ENCODE peak calls at places on chromosome 17, in ten cellular contexts. C is upper lobe of right lung; Y is uterus; Q is heart left ventricle; E is right lobe of liver; D is CD4-positive, CD25-positive, alpha-beta regulatory T cell; R is naive thymus-derived CD4-positive, alpha-beta T cell; V is heart right ventricle; H is effector memory CD4-positive, alpha-beta T cell; N is stomach. O is an unnamed sample.

GRCh38 chr17:39603304-39604016 is 4.3 kb downstream of the NEUROD2 start:
- DNase-seq in C (no peak), Y (no peak), Q (no peak), E (no peak), D (no peak), R (no peak), V (no peak), H (no peak), N (no peak), O (no peak)

GRCh38 chr17:71959129-71959528 is 161.7 kb upstream of the SOX9 start:
- DNase-seq in C (no peak), Y (no peak), Q (no peak), E (no peak), D (no peak), R (no peak), V (no peak), H (no peak), N (no peak), O (no peak)

GRCh38 chr17:35866356-35866950 is 2.2 kb downstream of the HEATR9 start:
- DNase-seq in C (no peak), Y (no peak), Q (no peak), E (no peak), D (no peak), R (no peak), V (no peak), H (no peak), N (no peak), O (no peak)

GRCh38 chr17:63116228-63116627 is 150.2 kb downstream of the TANC2 start:
- DNase-seq in C (no peak), Y (no peak), Q (no peak), E (no peak), D (no peak), R (no peak), V (no peak), H (no peak), N (no peak), O (no peak)

GRCh38 chr17:19409509-19409908 is 1.5 kb upstream of the RNF112 start:
- DNase-seq in C (no peak), Y (no peak), Q (no peak), E (no peak), D (no peak), R (no peak), V (no peak), H (no peak), N (no peak), O (no peak)

GRCh38 chr17:8785547-8786412 is 13.4 kb downstream of the MFSD6L start:
- DNase-seq in C (peak; percentile 88), Y (peak; percentile 68), Q (peak; percentile 81), E (peak; percentile 73), D (peak; percentile 20), R (peak; percentile 53), V (peak; percentile 83), H (peak; percentile 40), N (peak; percentile 79), O (peak; percentile 39)

GRCh38 chr17:80475949-80476876 is at the start of gene NPTX1:
- DNase-seq in C (no peak), Y (no peak), Q (no peak), E (no peak), D (no peak), R (peak; percentile 24), V (no peak), H (no peak), N (no peak), O (peak; percentile 15)

GRCh38 chr17:68142595-68142994 is 105.2 kb upstream of the AMZ2 start:
- DNase-seq in C (no peak), Y (no peak), Q (no peak), E (no peak), D (no peak), R (no peak), V (no peak), H (no peak), N (no peak), O (no peak)

GRCh38 chr17:34370997-34371395 is 8.0 kb upstream of the CCL1 start:
- DNase-seq in C (no peak), Y (no peak), Q (no peak), E (no peak), D (no peak), R (no peak), V (no peak), H (no peak), N (no peak), O (no peak)

GRCh38 chr17:63911657-63912100 is 621 bp upstream of the CSHL1 start:
- DNase-seq in C (peak; percentile 51), Y (peak; percentile 31), Q (peak; percentile 34), E (no peak), D (peak; percentile 43), R (peak; percentile 64), V (no peak), H (peak; percentile 50), N (peak; percentile 40), O (peak; percentile 51)

GRCh38 chr17:35607239-35607817 is 20.2 kb downstream of the AP2B1 start:
- DNase-seq in C (no peak), Y (no peak), Q (no peak), E (no peak), D (no peak), R (no peak), V (no peak), H (no peak), N (no peak), O (no peak)

GRCh38 chr17:4898927-4899326 is 409 bp upstream of the C17orf107 start:
- DNase-seq in C (no peak), Y (no peak), Q (no peak), E (peak; percentile 44), D (no peak), R (no peak), V (no peak), H (no peak), N (no peak), O (no peak)

GRCh38 chr17:2085648-2085949 is 30.7 kb downstream of the HIC1 start:
- DNase-seq in C (no peak), Y (peak; percentile 71), Q (peak; percentile 73), E (no peak), D (no peak), R (no peak), V (peak; percentile 68), H (no peak), N (no peak), O (no peak)

GRCh38 chr17:2084766-2085647 is 30.1 kb downstream of the HIC1 start:
- DNase-seq in C (no peak), Y (peak; percentile 87), Q (no peak), E (no peak), D (no peak), R (no peak), V (peak; percentile 69), H (no peak), N (no peak), O (no peak)

GRCh38 chr17:2084129-2084765 is 29.3 kb downstream of the HIC1 start:
- DNase-seq in C (no peak), Y (peak; percentile 73), Q (peak; percentile 77), E (no peak), D (no peak), R (no peak), V (peak; percentile 65), H (no peak), N (no peak), O (no peak)

GRCh38 chr17:2082003-2082862 is 27.3 kb downstream of the HIC1 start:
- DNase-seq in C (no peak), Y (no peak), Q (no peak), E (no peak), D (no peak), R (no peak), V (no peak), H (no peak), N (no peak), O (no peak)

DNA sequence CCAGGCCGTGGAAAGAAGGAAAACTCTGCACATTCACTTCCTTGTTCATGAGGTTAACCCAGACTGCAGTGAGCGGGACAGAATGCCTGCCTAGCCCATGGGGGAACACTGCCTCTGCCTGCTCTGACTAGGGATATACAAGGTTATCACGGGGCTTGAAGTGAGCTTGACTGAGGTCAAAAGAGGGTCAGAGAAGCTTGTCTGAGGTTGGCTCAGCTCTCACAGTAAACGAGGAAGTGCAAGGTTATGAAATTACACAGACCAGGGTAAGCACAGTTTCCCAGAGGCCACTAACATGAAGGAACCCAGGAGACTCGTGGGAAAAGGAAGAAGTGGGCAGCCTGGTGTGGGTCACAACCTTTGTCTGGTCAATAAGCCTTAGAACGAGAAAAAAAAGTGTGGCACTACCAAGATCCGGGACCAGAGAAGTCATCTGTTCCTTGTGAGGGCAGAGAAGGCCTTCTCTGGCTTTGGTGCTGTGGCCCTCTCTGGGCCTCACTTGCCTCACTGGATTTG is 28.8 kb downstream of the HIC1 start:
- DNase-seq in C (peak; percentile 77), Y (peak; percentile 38), Q (no peak), E (no peak), D (no peak), R (no peak), V (no peak), H (no peak), N (no peak), O (no peak)
- H3K27ac ChIP-seq in C (peak overlapping the region; percentile 78), Y (peak overlapping the region; percentile 85), Q (peak overlapping the region; percentile 90), E (peak overlapping the region; percentile 69), D (no peak overlapping the region), R (no peak overlapping the region), V (peak overlapping the region; percentile 90), H (no peak overlapping the region), N (peak overlapping the region; percentile 92), O (no peak overlapping the region)

DNA sequence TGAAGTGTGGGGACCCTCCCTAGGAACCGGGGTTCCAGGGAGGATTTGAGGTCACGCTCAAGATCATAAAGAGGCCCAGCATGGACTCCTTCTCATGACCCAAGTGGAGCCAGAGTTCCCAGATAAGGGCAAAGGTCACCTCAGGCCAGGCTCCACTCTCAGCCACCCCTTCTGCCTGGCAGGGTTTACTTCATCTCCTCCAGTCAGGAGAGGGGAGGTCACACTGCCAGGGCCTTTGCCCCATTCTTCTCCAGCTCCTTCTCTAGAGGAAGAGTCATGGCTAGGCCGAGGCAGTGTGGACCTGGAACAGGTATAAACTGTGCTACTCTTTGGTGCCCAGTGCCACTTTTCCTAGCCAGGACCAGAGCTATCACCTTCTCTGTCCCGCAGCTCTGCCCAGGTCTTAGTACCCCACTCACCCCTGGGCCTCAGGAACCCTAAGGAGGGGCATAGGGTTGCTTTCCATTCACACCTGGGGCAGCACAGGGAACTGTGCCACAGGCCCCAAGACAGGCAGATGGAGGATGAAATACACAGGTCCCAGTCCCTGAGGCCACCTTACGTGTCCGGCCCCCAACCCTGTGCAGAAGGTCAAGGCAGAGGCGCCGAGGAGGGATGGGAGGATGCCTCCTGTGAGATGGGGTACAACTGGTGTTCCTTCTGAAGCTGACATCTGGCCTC is 877 bp upstream of the ACSF2 start:
- DNase-seq in C (no peak), Y (peak; percentile 16), Q (no peak), E (peak; percentile 27), D (no peak), R (no peak), V (no peak), H (no peak), N (no peak), O (no peak)
- H3K27ac ChIP-seq in C (peak overlapping the region; percentile 78), Y (peak overlapping the region; percentile 86), Q (peak overlapping the region; percentile 63), E (peak overlapping the region; percentile 71), D (peak overlapping the region; percentile 68), R (no peak overlapping the region), V (peak overlapping the region; percentile 84), H (peak overlapping the region; percentile 57), N (peak overlapping the region; percentile 83), O (peak overlapping the region; percentile 62)

GRCh38 chr17:59650642-59651041 is 30.9 kb downstream of the CLTC start:
- DNase-seq in C (no peak), Y (no peak), Q (no peak), E (no peak), D (no peak), R (no peak), V (no peak), H (no peak), N (no peak), O (no peak)
- H3K27ac ChIP-seq in C (no peak overlapping the region), Y (no peak overlapping the region), Q (no peak overlapping the region), E (no peak overlapping the region), D (no peak overlapping the region), R (no peak overlapping the region), V (no peak overlapping the region), H (no peak overlapping the region), N (no peak overlapping the region), O (no peak overlapping the region)

GRCh38 chr17:31581491-31581890 is 190.0 kb downstream of the RAB11FIP4 start:
- DNase-seq in C (no peak), Y (no peak), Q (peak; percentile 28), E (no peak), D (no peak), R (no peak), V (peak; percentile 39), H (no peak), N (peak; percentile 64), O (no peak)
- H3K27ac ChIP-seq in C (peak overlapping the region; percentile 73), Y (peak overlapping the region; percentile 69), Q (peak overlapping the region; percentile 79), E (peak overlapping the region; percentile 48), D (no peak overlapping the region), R (no peak overlapping the region), V (peak overlapping the region; percentile 85), H (no peak overlapping the region), N (peak overlapping the region; percentile 95), O (no peak overlapping the region)